ENCODE peak calls at places on chromosome 9, in five cellular contexts. S is A549, V is HepG2, P is K562, D is GM12878. Y is an unnamed sample. For H3K4me1, the result is how much of the 10 kb centered on the place peaks cover.

GRCh38 chr9:69044226-69045219 is 9.0 kb downstream of the FXN start:
- DNase-seq in D (no peak), P (peak), V (no peak), S (no peak), Y (peak)

GRCh38 chr9:95297316-95297715 is 20.2 kb downstream of the FANCC start:
- DNase-seq in V (no peak), D (no peak), P (no peak), S (no peak), Y (no peak)

GRCh38 chr9:20419552-20419951 is 202.7 kb downstream of the MLLT3 start:
- DNase-seq in D (no peak), S (no peak), P (no peak), V (no peak), Y (no peak)

GRCh38 chr9:8632493-8632892 is 832.9 kb upstream of the DMAC1 start:
- DNase-seq in V (no peak), S (no peak), P (no peak), D (no peak), Y (no peak)

GRCh38 chr9:124077915-124078572 is 66.5 kb downstream of the LHX2 start:
- DNase-seq in V (peak), S (no peak), P (no peak), D (no peak), Y (no peak)

GRCh38 chr9:118522093-118523028 is 818.2 kb downstream of the TLR4 start:
- DNase-seq in D (peak), P (no peak), V (peak), S (peak), Y (peak)

GRCh38 chr9:74570879-74571512 is 73.9 kb downstream of the RORB start:
- DNase-seq in V (peak), S (peak), P (peak), D (no peak), Y (peak)

GRCh38 chr9:75185585-75186170 is 97.4 kb downstream of the OSTF1 start:
- DNase-seq in D (no peak), P (peak), S (peak), V (peak), Y (peak)

GRCh38 chr9:27534131-27534530 is 4.5 kb upstream of the MOB3B start:
- DNase-seq in P (no peak), V (no peak), S (no peak), D (no peak), Y (no peak)

GRCh38 chr9:3968891-3969290 is 331.0 kb downstream of the GLIS3 start:
- DNase-seq in S (peak), D (no peak), P (no peak), V (peak), Y (no peak)

GRCh38 chr9:132857031-132857430 is 21.1 kb downstream of the AK8 start:
- DNase-seq in P (no peak), S (no peak), D (no peak), V (no peak), Y (no peak)

GRCh38 chr9:75108571-75108970 is 20.3 kb downstream of the OSTF1 start:
- DNase-seq in D (no peak), V (no peak), S (no peak), P (no peak), Y (peak)

GRCh38 chr9:93204470-93205043 is 20.6 kb downstream of the WNK2 start:
- DNase-seq in P (no peak), V (no peak), D (no peak), S (no peak), Y (no peak)

GRCh38 chr9:71121275-71122168 is at the start of gene TRPM3:
- DNase-seq in V (no peak), P (no peak), D (no peak), S (no peak), Y (no peak)

GRCh38 chr9:109996936-109997580 is 210.9 kb downstream of the C9orf152 start:
- DNase-seq in V (no peak), D (no peak), S (no peak), P (no peak), Y (no peak)

GRCh38 chr9:85536076-85536475 is 205.7 kb downstream of the AGTPBP1 start:
- DNase-seq in S (no peak), D (no peak), P (no peak), V (no peak), Y (peak)

GRCh38 chr9:95382433-95382832 is 64.9 kb upstream of the FANCC start:
- DNase-seq in P (no peak), D (no peak), V (no peak), S (no peak), Y (no peak)

GRCh38 chr9:5846501-5846921 is 13.6 kb upstream of the ERMP1 start:
- DNase-seq in S (no peak), V (no peak), D (no peak), P (no peak), Y (no peak)

GRCh38 chr9:116482740-116483139 is 204.4 kb upstream of the TRIM32 start:
- DNase-seq in V (no peak), D (no peak), S (no peak), P (no peak), Y (no peak)

GRCh38 chr9:114316605-114317230 is 6.2 kb upstream of the ORM1 start:
- DNase-seq in P (no peak), D (no peak), S (no peak), V (no peak), Y (no peak)

GRCh38 chr9:91151741-91152095 is 210.0 kb downstream of the AUH start:
- DNase-seq in S (no peak), D (no peak), V (no peak), P (no peak), Y (no peak)

GRCh38 chr9:19023078-19023477 is 9.9 kb downstream of the SAXO1 start:
- DNase-seq in S (no peak), V (no peak), P (no peak), D (no peak), Y (no peak)

GRCh38 chr9:13750061-13750460 is 470.6 kb upstream of the MPDZ start:
- DNase-seq in V (no peak), P (no peak), D (no peak), S (no peak), Y (peak)

GRCh38 chr9:110115868-110116542 is 92.0 kb downstream of the C9orf152 start:
- DNase-seq in V (peak), D (no peak), S (peak), P (no peak), Y (no peak)

GRCh38 chr9:28212979-28213378 is 639.7 kb upstream of the C9orf72 start:
- DNase-seq in S (peak), P (no peak), V (peak), D (no peak), Y (peak)

GRCh38 chr9:16516887-16517286 is 353.6 kb downstream of the BNC2 start:
- DNase-seq in D (no peak), P (no peak), V (no peak), S (no peak), Y (peak)

GRCh38 chr9:127971357-127972315 is 9.2 kb downstream of the EEIG1 start:
- DNase-seq in S (no peak), V (no peak), P (no peak), D (no peak), Y (no peak)

GRCh38 chr9:92328225-92328624 is 2.5 kb downstream of the CENPP start:
- DNase-seq in D (no peak), S (peak), V (peak), P (peak), Y (peak)

GRCh38 chr9:105438136-105438839 is 9.5 kb upstream of the FSD1L start:
- DNase-seq in S (no peak), D (no peak), V (no peak), P (no peak), Y (no peak)

GRCh38 chr9:70101265-70101664 is 57.6 kb downstream of the MAMDC2 start:
- DNase-seq in P (no peak), S (no peak), D (no peak), V (no peak), Y (no peak)

GRCh38 chr9:7209990-7210389 is 452.2 kb downstream of the KDM4C start:
- DNase-seq in P (no peak), D (no peak), S (no peak), V (no peak), Y (no peak)

GRCh38 chr9:111096051-111096450 is 57.8 kb upstream of the LPAR1 start:
- DNase-seq in V (no peak), D (no peak), S (no peak), P (no peak), Y (no peak)

GRCh38 chr9:126326228-126327015 is at the start of gene MVB12B:
- DNase-seq in D (no peak), S (peak), P (peak), V (no peak), Y (peak)

DNA sequence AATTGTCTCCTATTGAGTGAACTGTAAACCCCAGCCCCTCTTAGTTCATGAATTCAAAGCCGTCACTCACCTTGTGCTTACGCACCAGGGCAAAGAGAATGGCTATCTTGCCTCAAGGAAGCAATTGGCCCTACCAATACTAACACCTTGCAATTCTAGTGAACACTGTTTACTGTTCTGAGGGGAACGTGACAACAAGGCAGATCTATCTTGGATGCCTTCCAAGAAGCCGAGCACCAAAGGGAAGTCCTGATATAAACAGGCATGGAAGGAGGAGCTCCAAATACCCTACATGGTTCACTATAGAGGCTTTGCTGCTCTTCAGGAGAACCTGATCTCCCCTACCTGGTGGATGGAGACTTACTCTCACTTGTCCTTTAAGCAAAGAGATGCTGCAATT is 1.7 kb upstream of the PLPPR1 start:
- DNase-seq in S (no peak), V (peak), D (no peak), P (no peak), Y (peak)
- TF ChIP-seq MYC in S (no peak), V (no peak), D (no peak), P (no peak), Y (no peak)

GRCh38 chr9:33816327-33817252 is at the start of gene UBE2R2:
- DNase-seq in S (peak), P (peak), D (peak), V (peak), Y (peak)
- TF ChIP-seq POLR2A in S (peak), P (peak), D (peak), V (peak), Y (peak)

GRCh38 chr9:88783613-88784230 is 207.5 kb upstream of the S1PR3 start:
- DNase-seq in P (no peak), V (no peak), S (no peak), D (no peak), Y (no peak)
- H3K4me1 ChIP-seq in P (under half), V (under half), S (under half), D (under half), Y (under half)

GRCh38 chr9:89595646-89596045 is 9.2 kb upstream of the GADD45G start:
- DNase-seq in P (no peak), V (no peak), S (no peak), D (no peak), Y (no peak)

GRCh38 chr9:89592201-89592815 is 12.5 kb upstream of the GADD45G start:
- DNase-seq in V (no peak), P (no peak), S (no peak), D (no peak), Y (no peak)

GRCh38 chr9:89592963-89593775 is 11.6 kb upstream of the GADD45G start:
- DNase-seq in V (peak), P (no peak), S (peak), D (no peak), Y (no peak)

GRCh38 chr9:89594811-89595550 is 9.8 kb upstream of the GADD45G start:
- DNase-seq in S (no peak), V (no peak), P (no peak), D (no peak), Y (no peak)

DNA sequence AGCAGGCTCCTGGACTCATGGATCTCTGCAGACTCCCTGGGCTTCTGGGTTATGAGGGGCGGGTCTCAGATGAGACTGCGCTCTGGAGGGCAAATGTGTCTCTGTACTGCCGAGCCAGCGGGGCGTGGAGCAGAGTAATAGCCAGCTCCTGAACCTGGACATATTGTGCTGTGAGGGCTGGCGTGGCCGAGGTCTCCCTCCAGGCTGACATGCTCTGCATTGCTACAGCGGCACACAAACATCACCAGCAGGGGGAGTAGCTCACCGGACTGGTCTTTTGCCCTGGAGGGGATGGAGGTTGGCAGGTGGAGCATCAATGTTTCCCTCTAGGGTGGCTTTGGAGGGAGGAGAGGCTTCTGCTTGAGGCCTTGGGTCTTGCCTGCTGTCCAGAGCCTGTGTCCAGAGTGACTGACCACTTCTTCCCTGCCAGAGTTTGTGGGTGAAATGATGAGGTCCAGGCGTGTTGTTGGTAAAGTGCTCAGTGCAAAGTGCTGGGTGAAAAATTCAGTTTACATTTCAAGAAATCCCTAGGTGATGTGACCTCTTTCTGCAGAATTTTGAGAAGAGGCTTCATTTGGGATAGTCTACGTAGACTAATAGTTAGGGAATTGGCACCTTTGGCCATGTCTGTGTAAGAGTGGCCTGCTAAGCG is 10.9 kb upstream of the GADD45G start:
- DNase-seq in S (peak), D (no peak), P (peak), V (peak), Y (peak)
- TF ChIP-seq MYC in S (no peak), D (no peak), P (no peak), V (no peak), Y (no peak)

GRCh38 chr9:131672451-131672850 is 67.4 kb downstream of the RAPGEF1 start:
- DNase-seq in D (no peak), P (no peak), V (no peak), S (no peak), Y (peak)
- TF ChIP-seq POLR2A in D (no peak), P (no peak), V (no peak), S (no peak), Y (no peak)

GRCh38 chr9:121266356-121266755 is 1.6 kb upstream of the GSN start:
- DNase-seq in D (no peak), S (no peak), P (no peak), V (no peak), Y (no peak)
- H3K4me1 ChIP-seq in D (under half), S (under half), P (under half), V (under half), Y (under half)

GRCh38 chr9:134739660-134739968 is 98.0 kb downstream of the COL5A1 start:
- DNase-seq in V (no peak), S (no peak), D (no peak), P (no peak), Y (no peak)

GRCh38 chr9:134736791-134737489 is 95.3 kb downstream of the COL5A1 start:
- DNase-seq in V (no peak), P (no peak), D (no peak), S (no peak), Y (no peak)

GRCh38 chr9:134737842-134738580 is 96.4 kb downstream of the COL5A1 start:
- DNase-seq in V (no peak), S (no peak), D (no peak), P (no peak), Y (no peak)

GRCh38 chr9:134740071-134740470 is 98.5 kb downstream of the COL5A1 start:
- DNase-seq in V (no peak), S (no peak), P (no peak), D (no peak), Y (no peak)

GRCh38 chr9:134738869-134739659 is 97.5 kb downstream of the COL5A1 start:
- DNase-seq in S (peak), P (peak), V (peak), D (no peak), Y (peak)
- TF ChIP-seq MYC in S (no peak), P (no peak), V (no peak), D (no peak), Y (no peak)

DNA sequence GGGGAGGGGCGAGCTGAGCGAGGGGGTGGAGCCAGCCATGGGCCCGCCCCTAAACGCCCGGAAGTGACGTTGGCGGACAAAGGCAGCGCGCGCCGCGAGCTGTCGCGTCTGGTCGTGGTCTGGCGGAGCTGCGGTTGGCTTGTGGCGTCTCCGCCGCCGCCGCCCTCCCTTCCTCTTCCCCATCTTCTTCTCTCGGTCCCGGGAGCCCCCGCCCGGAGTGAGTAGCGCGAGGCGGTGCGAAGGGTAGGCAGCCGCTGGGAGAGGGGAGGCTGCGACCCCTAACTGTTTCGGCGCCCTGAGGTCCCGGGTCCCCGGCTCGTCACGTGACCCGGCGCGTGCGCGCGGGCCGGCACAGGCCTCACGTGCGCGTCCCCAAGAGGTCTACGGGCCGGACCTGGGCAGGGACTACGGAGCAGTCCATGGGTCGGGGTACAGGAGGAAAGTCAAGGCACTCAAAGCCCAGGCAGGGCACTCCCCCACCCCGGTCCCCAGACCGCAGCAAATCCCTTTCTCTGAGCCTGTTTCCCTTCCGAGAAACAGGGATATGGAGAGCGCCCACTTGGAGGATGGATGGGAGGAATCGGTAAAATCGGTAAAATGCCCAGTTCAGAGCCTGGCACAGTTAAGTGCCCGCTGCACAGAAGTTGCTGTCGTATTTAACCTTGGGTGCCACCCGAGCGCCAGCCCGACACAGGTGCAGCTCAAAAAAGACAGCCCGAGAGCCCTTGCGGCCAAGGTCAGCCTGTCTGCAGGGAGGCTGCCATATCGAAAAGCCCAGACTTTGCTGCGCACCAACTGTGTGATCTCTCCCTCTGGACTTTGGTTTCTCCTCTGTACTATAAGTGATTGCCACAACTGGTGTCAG is at the start of gene NTMT1:
- DNase-seq in P (peak), S (peak), V (peak), D (peak), Y (peak)
- TF ChIP-seq POLR2A in P (peak), S (peak), V (peak), D (peak), Y (peak)

DNA sequence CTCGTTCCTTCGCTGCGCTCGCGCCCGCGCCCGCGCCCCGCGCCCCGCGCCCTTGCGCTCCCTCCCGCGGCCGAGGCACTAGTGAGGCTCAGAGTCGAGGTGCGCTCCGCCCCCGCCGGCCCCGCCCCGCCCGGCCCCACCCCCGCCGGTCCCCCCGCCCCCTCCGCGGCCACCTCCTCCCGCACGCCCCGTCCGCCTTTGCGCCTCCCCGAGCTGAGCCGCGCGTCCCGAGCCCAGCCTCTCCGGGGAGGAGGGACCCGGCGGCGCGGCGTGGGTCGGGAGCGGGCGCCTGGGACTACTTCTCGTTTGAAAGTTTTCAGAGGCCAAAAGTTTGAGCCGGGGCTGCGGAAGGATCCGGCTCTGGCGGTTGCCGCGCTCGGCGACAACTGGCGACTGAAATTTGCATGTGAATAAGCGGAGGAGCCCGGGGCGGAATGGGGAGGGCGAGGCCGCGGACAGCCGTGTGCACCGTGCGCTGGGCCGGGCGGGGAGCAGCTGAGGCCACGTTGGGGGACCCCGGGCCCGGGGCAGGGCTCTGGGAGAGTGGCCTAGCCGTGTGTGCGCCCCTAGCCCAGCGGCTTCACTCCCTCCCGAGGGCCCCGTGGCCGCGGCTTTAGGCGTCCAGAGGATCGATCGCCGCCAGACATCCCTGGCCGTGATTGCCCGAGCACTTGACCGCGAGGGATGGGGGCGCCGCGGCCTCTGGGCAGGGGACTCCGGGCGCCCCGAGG is at the start of gene NOTCH1:
- DNase-seq in P (peak), S (peak), D (peak), V (peak), Y (peak)
- H3K4me1 ChIP-seq in P (under half), S (under half), D (under half), V (under half), Y (under half)

Y was measured in endothelial cell of umbilical vein.